ENCODE peak calls at places on chromosomes 5 and 9, in five cellular contexts. One of them, this sample, is unnamed.

GRCh38 chr5:142317173-142317572 is 7.6 kb downstream of the SPRY4 start:
- DNase-seq in GM23338: no peak
- DNase-seq in HepG2: no peak
- DNase-seq in GM12878: no peak
- DNase-seq in A549: no peak
- DNase-seq in this sample: no peak

GRCh38 chr5:127290019-127290945 is at the start of gene MEGF10:
- DNase-seq in GM23338: peak; percentile 89
- DNase-seq in HepG2: peak; percentile 7
- DNase-seq in A549: no peak
- DNase-seq in GM12878: no peak
- DNase-seq in this sample: peak; percentile 54

GRCh38 chr5:42001673-42002072 is 76.6 kb downstream of the FBXO4 start:
- DNase-seq in GM23338: peak; percentile 24
- DNase-seq in GM12878: no peak
- DNase-seq in A549: no peak
- DNase-seq in HepG2: peak; percentile 5
- DNase-seq in this sample: peak; percentile 53

GRCh38 chr9:115524467-115525059 is 406.6 kb upstream of the TNC start:
- DNase-seq in A549: peak; percentile 55
- DNase-seq in GM23338: peak; percentile 81
- DNase-seq in HepG2: peak; percentile 32
- DNase-seq in GM12878: no peak
- DNase-seq in this sample: peak; percentile 7

GRCh38 chr9:99445377-99445891 is 223.4 kb downstream of the SEC61B start:
- DNase-seq in A549: peak; percentile 31
- DNase-seq in GM23338: no peak
- DNase-seq in GM12878: no peak
- DNase-seq in HepG2: no peak
- DNase-seq in this sample: no peak

GRCh38 chr5:171893290-171893890 is 107.8 kb downstream of the SMIM23 start:
- DNase-seq in HepG2: no peak
- DNase-seq in A549: no peak
- DNase-seq in GM23338: no peak
- DNase-seq in GM12878: no peak
- DNase-seq in this sample: no peak

GRCh38 chr9:137146527-137146918 is 7.6 kb downstream of the GRIN1 start:
- DNase-seq in A549: no peak
- DNase-seq in HepG2: no peak
- DNase-seq in GM12878: no peak
- DNase-seq in GM23338: no peak
- DNase-seq in this sample: no peak

GRCh38 chr5:39216621-39217020 is 2.7 kb downstream of the FYB1 start:
- DNase-seq in GM12878: no peak
- DNase-seq in GM23338: no peak
- DNase-seq in HepG2: no peak
- DNase-seq in A549: no peak
- DNase-seq in this sample: no peak

GRCh38 chr5:112174959-112175594 is 244.0 kb downstream of the EPB41L4A start:
- DNase-seq in HepG2: peak; percentile 18
- DNase-seq in GM23338: peak; percentile 89
- DNase-seq in A549: peak; percentile 63
- DNase-seq in GM12878: no peak
- DNase-seq in this sample: peak; percentile 60

GRCh38 chr5:154541553-154541952 is 63.5 kb upstream of the HAND1 start:
- DNase-seq in HepG2: no peak
- DNase-seq in A549: peak; percentile 18
- DNase-seq in GM12878: no peak
- DNase-seq in GM23338: peak; percentile 70
- DNase-seq in this sample: no peak
- TF ChIP-seq JUNB in HepG2: no peak
- TF ChIP-seq JUNB in A549: no peak
- TF ChIP-seq JUNB in GM12878: no peak
- TF ChIP-seq JUNB in GM23338: no peak
- TF ChIP-seq JUNB in this sample: no peak

GRCh38 chr9:16960084-16960483 is 89.6 kb upstream of the BNC2 start:
- DNase-seq in GM23338: no peak
- DNase-seq in A549: peak; percentile 17
- DNase-seq in HepG2: no peak
- DNase-seq in GM12878: no peak
- DNase-seq in this sample: no peak
- TF ChIP-seq JUNB in GM23338: no peak
- TF ChIP-seq JUNB in A549: no peak
- TF ChIP-seq JUNB in HepG2: no peak
- TF ChIP-seq JUNB in GM12878: no peak
- TF ChIP-seq JUNB in this sample: no peak

DNA sequence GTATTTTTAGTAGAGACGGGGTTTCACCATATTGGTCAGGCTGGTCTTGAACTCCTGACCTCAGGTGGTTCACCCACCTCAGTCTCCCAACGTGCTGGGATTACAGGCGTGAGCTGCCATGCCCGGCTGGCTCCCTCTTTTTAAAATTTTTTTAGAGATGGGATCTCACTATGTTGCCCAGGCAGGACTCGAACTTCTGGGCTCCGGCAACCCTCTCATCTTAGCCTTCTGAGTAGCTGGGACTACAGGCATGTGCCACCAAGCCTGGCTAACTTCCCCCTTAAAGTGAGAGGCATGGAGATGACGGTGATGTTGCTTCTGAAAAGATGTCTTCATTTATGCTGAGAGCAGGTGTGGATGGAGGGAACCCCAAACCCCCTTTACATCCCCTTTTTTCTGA is 43.7 kb upstream of the PWWP2A start:
- DNase-seq in GM12878: no peak
- DNase-seq in A549: no peak
- DNase-seq in GM23338: no peak
- DNase-seq in HepG2: no peak
- DNase-seq in this sample: no peak
- TF ChIP-seq JUNB in GM12878: no peak
- TF ChIP-seq JUNB in A549: no peak
- TF ChIP-seq JUNB in GM23338: no peak
- TF ChIP-seq JUNB in HepG2: no peak
- TF ChIP-seq JUNB in this sample: no peak

DNA sequence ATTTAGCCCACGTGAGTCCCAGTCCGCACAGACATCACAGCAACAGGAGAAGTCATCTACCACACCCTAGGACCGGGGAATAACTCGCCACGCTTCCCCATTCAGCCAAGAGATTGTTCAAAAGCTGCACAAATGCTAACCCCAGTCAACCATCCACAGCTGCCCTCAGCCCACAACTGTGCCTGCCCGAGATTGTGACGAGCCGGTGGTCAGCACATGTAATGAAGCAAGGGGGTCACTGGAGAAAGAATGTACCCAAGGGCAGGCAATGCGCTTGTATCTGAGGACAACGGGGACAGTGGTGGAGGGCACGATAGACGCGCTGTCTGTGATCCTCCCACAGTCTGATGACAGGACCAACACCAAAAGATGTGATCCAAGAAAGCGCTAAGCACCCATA is 67.8 kb downstream of the COL23A1 start:
- DNase-seq in HepG2: no peak
- DNase-seq in GM23338: no peak
- DNase-seq in A549: no peak
- DNase-seq in GM12878: no peak
- DNase-seq in this sample: no peak
- TF ChIP-seq JUNB in HepG2: no peak
- TF ChIP-seq JUNB in GM23338: no peak
- TF ChIP-seq JUNB in A549: no peak
- TF ChIP-seq JUNB in GM12878: no peak
- TF ChIP-seq JUNB in this sample: no peak

GRCh38 chr9:80351612-80352011 is 779.8 kb downstream of the TLE4 start:
- DNase-seq in GM23338: no peak
- DNase-seq in A549: no peak
- DNase-seq in HepG2: no peak
- DNase-seq in GM12878: no peak
- DNase-seq in this sample: no peak

DNA sequence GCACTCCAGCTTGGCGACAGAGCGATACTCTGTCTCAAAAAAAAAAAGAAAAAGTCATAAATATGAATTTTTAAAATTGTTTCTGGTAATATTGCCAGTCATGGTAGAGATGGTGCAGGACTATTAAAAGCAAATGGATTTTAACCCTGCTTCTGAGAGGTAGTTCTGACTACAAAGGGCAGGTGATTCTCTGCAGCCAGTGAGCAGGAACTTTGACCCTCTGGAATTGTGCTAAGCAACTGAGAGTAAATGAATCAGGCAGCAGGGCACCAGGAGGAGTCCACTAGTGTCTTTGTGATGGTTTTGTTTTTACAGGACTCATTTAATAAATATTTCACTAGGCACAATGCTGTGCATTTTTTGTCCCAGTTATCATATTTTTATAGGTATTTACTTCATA is 781.2 kb downstream of the TLE4 start:
- DNase-seq in GM12878: no peak
- DNase-seq in GM23338: no peak
- DNase-seq in A549: no peak
- DNase-seq in HepG2: no peak
- DNase-seq in this sample: no peak
- TF ChIP-seq JUNB in GM12878: no peak
- TF ChIP-seq JUNB in GM23338: no peak
- TF ChIP-seq JUNB in A549: no peak
- TF ChIP-seq JUNB in HepG2: no peak
- TF ChIP-seq JUNB in this sample: no peak

DNA sequence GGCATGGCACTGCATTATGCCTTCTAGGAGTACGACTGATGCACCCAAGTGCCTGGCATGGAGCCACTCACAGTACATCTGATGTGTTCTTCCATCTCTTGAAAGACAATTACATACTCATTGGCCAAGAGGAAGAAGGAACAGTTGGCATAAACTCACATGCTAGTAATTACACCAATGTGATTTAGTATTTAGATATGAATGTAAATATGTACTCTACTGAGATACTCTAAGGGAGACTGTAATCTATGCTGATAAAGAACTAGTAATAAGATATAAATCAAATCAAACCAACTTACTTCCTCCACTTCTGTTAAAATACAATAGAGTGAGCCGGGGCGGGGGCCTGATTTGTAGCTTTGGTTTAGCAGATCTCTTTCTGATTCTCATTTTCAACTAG is 90.6 kb downstream of the LPAR1 start:
- DNase-seq in GM12878: no peak
- DNase-seq in A549: no peak
- DNase-seq in HepG2: no peak
- DNase-seq in GM23338: no peak
- DNase-seq in this sample: no peak
- TF ChIP-seq JUNB in GM12878: no peak
- TF ChIP-seq JUNB in A549: no peak
- TF ChIP-seq JUNB in HepG2: no peak
- TF ChIP-seq JUNB in GM23338: no peak
- TF ChIP-seq JUNB in this sample: no peak